ENCODE peak calls at places on chromosomes 12 and 14, in ten cellular contexts. One of them, this sample, is unnamed.

GRCh38 chr14:79910086-79910485 is 301.2 kb downstream of the DIO2 start:
- DNase-seq in HepG2: no peak
- DNase-seq in K562: no peak
- DNase-seq in sigmoid colon: no peak
- DNase-seq in endothelial cell of umbilical vein: no peak
- DNase-seq in HCT116: no peak
- DNase-seq in stomach: no peak
- DNase-seq in transverse colon: no peak
- DNase-seq in SK-N-SH: no peak
- DNase-seq in breast epithelium: no peak
- DNase-seq in this sample: no peak

GRCh38 chr14:94001501-94002396 is 4.6 kb downstream of the CCDC197 start:
- DNase-seq in HepG2: peak; percentile 56
- DNase-seq in K562: peak; percentile 59
- DNase-seq in sigmoid colon: peak; percentile 82
- DNase-seq in endothelial cell of umbilical vein: peak; percentile 49
- DNase-seq in HCT116: peak; percentile 59
- DNase-seq in stomach: peak; percentile 55
- DNase-seq in transverse colon: peak; percentile 59
- DNase-seq in SK-N-SH: peak; percentile 86
- DNase-seq in breast epithelium: peak; percentile 63
- DNase-seq in this sample: peak; percentile 47

GRCh38 chr12:69087986-69088385 is 151.4 kb upstream of the CPSF6 start:
- DNase-seq in HepG2: no peak
- DNase-seq in K562: no peak
- DNase-seq in sigmoid colon: no peak
- DNase-seq in endothelial cell of umbilical vein: no peak
- DNase-seq in HCT116: no peak
- DNase-seq in stomach: no peak
- DNase-seq in transverse colon: no peak
- DNase-seq in SK-N-SH: no peak
- DNase-seq in breast epithelium: no peak
- DNase-seq in this sample: no peak

GRCh38 chr14:23040100-23040499 is 1.9 kb upstream of the PSMB11 start:
- DNase-seq in HepG2: peak; percentile 68
- DNase-seq in K562: no peak
- DNase-seq in sigmoid colon: no peak
- DNase-seq in endothelial cell of umbilical vein: no peak
- DNase-seq in HCT116: no peak
- DNase-seq in stomach: no peak
- DNase-seq in transverse colon: no peak
- DNase-seq in SK-N-SH: no peak
- DNase-seq in breast epithelium: no peak
- DNase-seq in this sample: no peak

GRCh38 chr14:88551094-88551870 is 3.5 kb downstream of the PTPN21 start:
- DNase-seq in HepG2: no peak
- DNase-seq in K562: peak; percentile 44
- DNase-seq in sigmoid colon: peak; percentile 91
- DNase-seq in endothelial cell of umbilical vein: peak; percentile 80
- DNase-seq in HCT116: peak; percentile 58
- DNase-seq in stomach: peak; percentile 85
- DNase-seq in transverse colon: peak; percentile 84
- DNase-seq in SK-N-SH: peak; percentile 88
- DNase-seq in breast epithelium: peak; percentile 82
- DNase-seq in this sample: peak; percentile 75

GRCh38 chr12:54701940-54702592 is 53.9 kb upstream of the DCD start:
- DNase-seq in HepG2: peak; percentile 36
- DNase-seq in K562: peak; percentile 38
- DNase-seq in sigmoid colon: no peak
- DNase-seq in endothelial cell of umbilical vein: peak; percentile 28
- DNase-seq in HCT116: peak; percentile 37
- DNase-seq in stomach: no peak
- DNase-seq in transverse colon: no peak
- DNase-seq in SK-N-SH: peak; percentile 22
- DNase-seq in breast epithelium: no peak
- DNase-seq in this sample: peak; percentile 13

GRCh38 chr12:95582230-95583058 is 31.2 kb upstream of the USP44 start:
- DNase-seq in HepG2: peak; percentile 37
- DNase-seq in K562: no peak
- DNase-seq in sigmoid colon: no peak
- DNase-seq in endothelial cell of umbilical vein: peak; percentile 86
- DNase-seq in HCT116: peak; percentile 51
- DNase-seq in stomach: no peak
- DNase-seq in transverse colon: no peak
- DNase-seq in SK-N-SH: peak; percentile 43
- DNase-seq in breast epithelium: no peak
- DNase-seq in this sample: no peak

GRCh38 chr12:130948136-130948535 is 5.6 kb upstream of the ADGRD1 start:
- DNase-seq in HepG2: no peak
- DNase-seq in K562: peak; percentile 31
- DNase-seq in sigmoid colon: no peak
- DNase-seq in endothelial cell of umbilical vein: no peak
- DNase-seq in HCT116: no peak
- DNase-seq in stomach: no peak
- DNase-seq in transverse colon: no peak
- DNase-seq in SK-N-SH: no peak
- DNase-seq in breast epithelium: no peak
- DNase-seq in this sample: no peak

GRCh38 chr14:27090716-27091115 is 492.9 kb upstream of the NOVA1 start:
- DNase-seq in HepG2: peak; percentile 56
- DNase-seq in K562: no peak
- DNase-seq in sigmoid colon: no peak
- DNase-seq in endothelial cell of umbilical vein: no peak
- DNase-seq in HCT116: no peak
- DNase-seq in stomach: no peak
- DNase-seq in transverse colon: no peak
- DNase-seq in SK-N-SH: no peak
- DNase-seq in breast epithelium: no peak
- DNase-seq in this sample: no peak

GRCh38 chr14:61503167-61503801 is 181.9 kb downstream of the PRKCH start:
- DNase-seq in HepG2: no peak
- DNase-seq in K562: no peak
- DNase-seq in sigmoid colon: no peak
- DNase-seq in endothelial cell of umbilical vein: peak; percentile 93
- DNase-seq in HCT116: no peak
- DNase-seq in stomach: no peak
- DNase-seq in transverse colon: no peak
- DNase-seq in SK-N-SH: no peak
- DNase-seq in breast epithelium: no peak
- DNase-seq in this sample: no peak

GRCh38 chr12:57590892-57591566 is at the start of gene PIP4K2C:
- DNase-seq in HepG2: peak; percentile 77
- DNase-seq in K562: peak; percentile 94
- DNase-seq in sigmoid colon: peak; percentile 89
- DNase-seq in endothelial cell of umbilical vein: peak; percentile 27
- DNase-seq in HCT116: peak; percentile 61
- DNase-seq in stomach: peak; percentile 91
- DNase-seq in transverse colon: peak; percentile 90
- DNase-seq in SK-N-SH: peak; percentile 90
- DNase-seq in breast epithelium: peak; percentile 85
- DNase-seq in this sample: peak; percentile 87

GRCh38 chr14:95195031-95195430 is 37.7 kb upstream of the DICER1 start:
- DNase-seq in HepG2: no peak
- DNase-seq in K562: no peak
- DNase-seq in sigmoid colon: no peak
- DNase-seq in endothelial cell of umbilical vein: no peak
- DNase-seq in HCT116: no peak
- DNase-seq in stomach: no peak
- DNase-seq in transverse colon: no peak
- DNase-seq in SK-N-SH: no peak
- DNase-seq in breast epithelium: no peak
- DNase-seq in this sample: no peak

GRCh38 chr12:102438047-102438822 is 42.1 kb downstream of the IGF1 start:
- DNase-seq in HepG2: peak; percentile 10
- DNase-seq in K562: peak; percentile 25
- DNase-seq in sigmoid colon: no peak
- DNase-seq in endothelial cell of umbilical vein: peak; percentile 42
- DNase-seq in HCT116: no peak
- DNase-seq in stomach: no peak
- DNase-seq in transverse colon: no peak
- DNase-seq in SK-N-SH: no peak
- DNase-seq in breast epithelium: no peak
- DNase-seq in this sample: no peak

GRCh38 chr12:59834659-59835474 is 239.0 kb downstream of the SLC16A7 start:
- DNase-seq in HepG2: peak; percentile 5
- DNase-seq in K562: no peak
- DNase-seq in sigmoid colon: no peak
- DNase-seq in endothelial cell of umbilical vein: no peak
- DNase-seq in HCT116: peak; percentile 13
- DNase-seq in stomach: no peak
- DNase-seq in transverse colon: no peak
- DNase-seq in SK-N-SH: peak; percentile 9
- DNase-seq in breast epithelium: no peak
- DNase-seq in this sample: no peak

GRCh38 chr14:73477618-73478266 is 13.0 kb upstream of the RIOX1 start:
- DNase-seq in HepG2: no peak
- DNase-seq in K562: no peak
- DNase-seq in sigmoid colon: peak; percentile 44
- DNase-seq in endothelial cell of umbilical vein: no peak
- DNase-seq in HCT116: no peak
- DNase-seq in stomach: no peak
- DNase-seq in transverse colon: no peak
- DNase-seq in SK-N-SH: no peak
- DNase-seq in breast epithelium: no peak
- DNase-seq in this sample: no peak

GRCh38 chr12:132924356-132924755 is 31.8 kb downstream of the ZNF605 start:
- DNase-seq in HepG2: no peak
- DNase-seq in K562: no peak
- DNase-seq in sigmoid colon: no peak
- DNase-seq in endothelial cell of umbilical vein: no peak
- DNase-seq in HCT116: no peak
- DNase-seq in stomach: no peak
- DNase-seq in transverse colon: no peak
- DNase-seq in SK-N-SH: no peak
- DNase-seq in breast epithelium: no peak
- DNase-seq in this sample: no peak

GRCh38 chr14:39558525-39558924 is 126.3 kb upstream of the FBXO33 start:
- DNase-seq in HepG2: no peak
- DNase-seq in K562: no peak
- DNase-seq in sigmoid colon: no peak
- DNase-seq in endothelial cell of umbilical vein: no peak
- DNase-seq in HCT116: no peak
- DNase-seq in stomach: no peak
- DNase-seq in transverse colon: no peak
- DNase-seq in SK-N-SH: no peak
- DNase-seq in breast epithelium: no peak
- DNase-seq in this sample: no peak

GRCh38 chr12:38053655-38054464 is 262.7 kb upstream of the ALG10B start:
- DNase-seq in HepG2: peak; percentile 70
- DNase-seq in K562: peak; percentile 17
- DNase-seq in sigmoid colon: no peak
- DNase-seq in endothelial cell of umbilical vein: no peak
- DNase-seq in HCT116: no peak
- DNase-seq in stomach: peak; percentile 70
- DNase-seq in transverse colon: peak; percentile 22
- DNase-seq in SK-N-SH: peak; percentile 60
- DNase-seq in breast epithelium: peak; percentile 65
- DNase-seq in this sample: no peak
- TF ChIP-seq CTCF in HepG2: peak; percentile 95
- TF ChIP-seq CTCF in K562: peak; percentile 32
- TF ChIP-seq CTCF in sigmoid colon: no peak
- TF ChIP-seq CTCF in endothelial cell of umbilical vein: no peak
- TF ChIP-seq CTCF in HCT116: no peak
- TF ChIP-seq CTCF in stomach: peak; percentile 67
- TF ChIP-seq CTCF in transverse colon: peak; percentile 25
- TF ChIP-seq CTCF in SK-N-SH: peak; percentile 77
- TF ChIP-seq CTCF in breast epithelium: peak; percentile 29
- TF ChIP-seq CTCF in this sample: no peak

GRCh38 chr12:25387136-25388050 is 136.7 kb upstream of the KRAS start:
- DNase-seq in HepG2: peak; percentile 77
- DNase-seq in K562: peak; percentile 50
- DNase-seq in sigmoid colon: peak; percentile 94
- DNase-seq in endothelial cell of umbilical vein: peak; percentile 88
- DNase-seq in HCT116: peak; percentile 84
- DNase-seq in stomach: peak; percentile 91
- DNase-seq in transverse colon: peak; percentile 88
- DNase-seq in SK-N-SH: peak; percentile 74
- DNase-seq in breast epithelium: peak; percentile 78
- DNase-seq in this sample: peak; percentile 88
- TF ChIP-seq POLR2AphosphoS5 in HepG2: no peak
- TF ChIP-seq POLR2AphosphoS5 in K562: no peak
- TF ChIP-seq POLR2AphosphoS5 in sigmoid colon: peak; percentile 72
- TF ChIP-seq POLR2AphosphoS5 in endothelial cell of umbilical vein: no peak
- TF ChIP-seq POLR2AphosphoS5 in HCT116: no peak
- TF ChIP-seq POLR2AphosphoS5 in stomach: peak; percentile 67
- TF ChIP-seq POLR2AphosphoS5 in transverse colon: peak; percentile 54
- TF ChIP-seq POLR2AphosphoS5 in SK-N-SH: no peak
- TF ChIP-seq POLR2AphosphoS5 in breast epithelium: peak; percentile 34
- TF ChIP-seq POLR2AphosphoS5 in this sample: peak; percentile 79

GRCh38 chr12:77325505-77325904 is 260.1 kb upstream of the E2F7 start:
- DNase-seq in HepG2: no peak
- DNase-seq in K562: no peak
- DNase-seq in sigmoid colon: no peak
- DNase-seq in endothelial cell of umbilical vein: no peak
- DNase-seq in HCT116: no peak
- DNase-seq in stomach: no peak
- DNase-seq in transverse colon: no peak
- DNase-seq in SK-N-SH: peak; percentile 54
- DNase-seq in breast epithelium: peak; percentile 54
- DNase-seq in this sample: no peak

GRCh38 chr12:77324416-77324762 is 259.0 kb upstream of the E2F7 start:
- DNase-seq in HepG2: no peak
- DNase-seq in K562: no peak
- DNase-seq in sigmoid colon: no peak
- DNase-seq in endothelial cell of umbilical vein: no peak
- DNase-seq in HCT116: no peak
- DNase-seq in stomach: no peak
- DNase-seq in transverse colon: no peak
- DNase-seq in SK-N-SH: no peak
- DNase-seq in breast epithelium: no peak
- DNase-seq in this sample: no peak

GRCh38 chr12:77323778-77324415 is 258.5 kb upstream of the E2F7 start:
- DNase-seq in HepG2: no peak
- DNase-seq in K562: no peak
- DNase-seq in sigmoid colon: no peak
- DNase-seq in endothelial cell of umbilical vein: no peak
- DNase-seq in HCT116: no peak
- DNase-seq in stomach: no peak
- DNase-seq in transverse colon: no peak
- DNase-seq in SK-N-SH: no peak
- DNase-seq in breast epithelium: no peak
- DNase-seq in this sample: no peak

GRCh38 chr12:77328326-77328725 is 263.0 kb upstream of the E2F7 start:
- DNase-seq in HepG2: no peak
- DNase-seq in K562: no peak
- DNase-seq in sigmoid colon: no peak
- DNase-seq in endothelial cell of umbilical vein: no peak
- DNase-seq in HCT116: no peak
- DNase-seq in stomach: no peak
- DNase-seq in transverse colon: no peak
- DNase-seq in SK-N-SH: no peak
- DNase-seq in breast epithelium: no peak
- DNase-seq in this sample: no peak

GRCh38 chr12:77324763-77325468 is 259.5 kb upstream of the E2F7 start:
- DNase-seq in HepG2: peak; percentile 33
- DNase-seq in K562: peak; percentile 53
- DNase-seq in sigmoid colon: peak; percentile 80
- DNase-seq in endothelial cell of umbilical vein: peak; percentile 72
- DNase-seq in HCT116: peak; percentile 40
- DNase-seq in stomach: peak; percentile 79
- DNase-seq in transverse colon: peak; percentile 74
- DNase-seq in SK-N-SH: peak; percentile 87
- DNase-seq in breast epithelium: peak; percentile 65
- DNase-seq in this sample: peak; percentile 44
- TF ChIP-seq CTCF in HepG2: peak; percentile 80
- TF ChIP-seq CTCF in K562: peak; percentile 46
- TF ChIP-seq CTCF in sigmoid colon: no peak
- TF ChIP-seq CTCF in endothelial cell of umbilical vein: peak; percentile 69
- TF ChIP-seq CTCF in HCT116: peak; percentile 40
- TF ChIP-seq CTCF in stomach: no peak
- TF ChIP-seq CTCF in transverse colon: peak; percentile 50
- TF ChIP-seq CTCF in SK-N-SH: peak; percentile 60
- TF ChIP-seq CTCF in breast epithelium: peak; percentile 11
- TF ChIP-seq CTCF in this sample: peak; percentile 19

GRCh38 chr12:109830718-109831117 is 2.5 kb downstream of the TRPV4 start:
- DNase-seq in HepG2: no peak
- DNase-seq in K562: no peak
- DNase-seq in sigmoid colon: no peak
- DNase-seq in endothelial cell of umbilical vein: no peak
- DNase-seq in HCT116: no peak
- DNase-seq in stomach: no peak
- DNase-seq in transverse colon: no peak
- DNase-seq in SK-N-SH: no peak
- DNase-seq in breast epithelium: no peak
- DNase-seq in this sample: no peak
- TF ChIP-seq POLR2AphosphoS5 in HepG2: no peak
- TF ChIP-seq POLR2AphosphoS5 in K562: no peak
- TF ChIP-seq POLR2AphosphoS5 in sigmoid colon: no peak
- TF ChIP-seq POLR2AphosphoS5 in endothelial cell of umbilical vein: no peak
- TF ChIP-seq POLR2AphosphoS5 in HCT116: no peak
- TF ChIP-seq POLR2AphosphoS5 in stomach: no peak
- TF ChIP-seq POLR2AphosphoS5 in transverse colon: no peak
- TF ChIP-seq POLR2AphosphoS5 in SK-N-SH: no peak
- TF ChIP-seq POLR2AphosphoS5 in breast epithelium: no peak
- TF ChIP-seq POLR2AphosphoS5 in this sample: no peak